ENCODE peak calls at places on chromosomes 1 and 21, in ten cellular contexts. I is SW480, P is RPMI7951, T is fibroblast of the aortic adventitia, M is psoas muscle, R is AG09309, Y is myocyte, F is DMS79, L is left lung, X is pons. C is an unnamed sample.

GRCh38 chr1:41751804-41752513 is 166.8 kb downstream of the HIVEP3 start:
- DNase-seq in I (no peak), P (peak; percentile 91), T (no peak), M (no peak), R (no peak), Y (no peak), F (no peak), L (no peak), X (peak; percentile 77), C (peak; percentile 83)

GRCh38 chr21:16522512-16522911 is 792.7 kb downstream of the USP25 start:
- DNase-seq in I (no peak), P (no peak), T (peak; percentile 63), M (no peak), R (no peak), Y (no peak), F (no peak), L (no peak), X (no peak), C (no peak)

GRCh38 chr1:210373878-210374599 is 45.3 kb downstream of the HHAT start:
- DNase-seq in I (peak; percentile 92), P (peak; percentile 98), T (peak; percentile 71), M (no peak), R (peak; percentile 85), Y (peak; percentile 84), F (no peak), L (no peak), X (peak; percentile 21), C (peak; percentile 99)

GRCh38 chr1:19081218-19081893 is 124.9 kb upstream of the IFFO2 start:
- DNase-seq in I (peak; percentile 14), P (peak; percentile 78), T (peak; percentile 80), M (peak; percentile 54), R (no peak), Y (no peak), F (no peak), L (peak; percentile 69), X (no peak), C (peak; percentile 79)

GRCh38 chr1:200040516-200041138 is 13.1 kb downstream of the NR5A2 start:
- DNase-seq in I (peak; percentile 59), P (no peak), T (no peak), M (no peak), R (no peak), Y (no peak), F (no peak), L (no peak), X (no peak), C (no peak)

GRCh38 chr1:208570362-208570761 is 326.2 kb upstream of the PLXNA2 start:
- DNase-seq in I (no peak), P (no peak), T (no peak), M (no peak), R (no peak), Y (no peak), F (no peak), L (no peak), X (no peak), C (no peak)

GRCh38 chr1:87291107-87291506 is 37.6 kb upstream of the LMO4 start:
- DNase-seq in I (no peak), P (peak; percentile 19), T (peak; percentile 43), M (no peak), R (peak; percentile 35), Y (peak; percentile 13), F (no peak), L (no peak), X (no peak), C (no peak)

GRCh38 chr1:10056599-10056987 is 23.8 kb downstream of the UBE4B start:
- DNase-seq in I (no peak), P (no peak), T (no peak), M (no peak), R (no peak), Y (no peak), F (no peak), L (no peak), X (no peak), C (no peak)

GRCh38 chr1:39080884-39081265 is 54.7 kb downstream of the NDUFS5 start:
- DNase-seq in I (no peak), P (no peak), T (no peak), M (no peak), R (no peak), Y (no peak), F (no peak), L (no peak), X (no peak), C (no peak)

GRCh38 chr1:44519035-44519676 is 114.1 kb downstream of the RNF220 start:
- DNase-seq in I (no peak), P (no peak), T (no peak), M (no peak), R (no peak), Y (no peak), F (no peak), L (no peak), X (peak; percentile 90), C (no peak)

GRCh38 chr1:61083799-61084385 is 1.5 kb downstream of the NFIA start:
- DNase-seq in I (peak; percentile 6), P (no peak), T (peak; percentile 67), M (no peak), R (no peak), Y (no peak), F (no peak), L (no peak), X (peak; percentile 72), C (no peak)

GRCh38 chr1:4105300-4105880 is 205.3 kb upstream of the C1orf174 start:
- DNase-seq in I (no peak), P (no peak), T (no peak), M (peak; percentile 34), R (no peak), Y (no peak), F (no peak), L (no peak), X (no peak), C (no peak)

GRCh38 chr1:222087207-222087920 is 345.5 kb upstream of the DUSP10 start:
- DNase-seq in I (no peak), P (no peak), T (peak; percentile 47), M (no peak), R (no peak), Y (no peak), F (no peak), L (no peak), X (no peak), C (no peak)

GRCh38 chr1:219317762-219318353 is 144.2 kb downstream of the LYPLAL1 start:
- DNase-seq in I (no peak), P (peak; percentile 15), T (no peak), M (no peak), R (no peak), Y (no peak), F (no peak), L (no peak), X (no peak), C (no peak)

GRCh38 chr1:204017032-204017431 is 55.9 kb upstream of the SOX13 start:
- DNase-seq in I (no peak), P (no peak), T (no peak), M (no peak), R (no peak), Y (no peak), F (no peak), L (no peak), X (no peak), C (no peak)

GRCh38 chr1:179637211-179637860 is 45.7 kb downstream of the TDRD5 start:
- DNase-seq in I (no peak), P (no peak), T (no peak), M (no peak), R (no peak), Y (no peak), F (no peak), L (no peak), X (no peak), C (no peak)

GRCh38 chr1:23178931-23179330 is 10.3 kb upstream of the LUZP1 start:
- DNase-seq in I (no peak), P (no peak), T (peak; percentile 43), M (no peak), R (no peak), Y (no peak), F (no peak), L (no peak), X (no peak), C (no peak)

GRCh38 chr1:3372317-3372716 is 82.1 kb upstream of the ARHGEF16 start:
- DNase-seq in I (no peak), P (peak; percentile 76), T (no peak), M (no peak), R (no peak), Y (no peak), F (no peak), L (no peak), X (no peak), C (no peak)

GRCh38 chr1:7319196-7319595 is 451.9 kb upstream of the VAMP3 start:
- DNase-seq in I (no peak), P (no peak), T (no peak), M (no peak), R (no peak), Y (no peak), F (no peak), L (no peak), X (no peak), C (no peak)

GRCh38 chr1:106055900-106056299 is 1000.6 kb upstream of the PRMT6 start:
- DNase-seq in I (no peak), P (no peak), T (no peak), M (no peak), R (no peak), Y (no peak), F (no peak), L (no peak), X (peak; percentile 5), C (no peak)

GRCh38 chr1:211638723-211639122 is 36.7 kb downstream of the NEK2 start:
- DNase-seq in I (no peak), P (peak; percentile 37), T (no peak), M (no peak), R (no peak), Y (no peak), F (no peak), L (no peak), X (no peak), C (no peak)

GRCh38 chr1:148385371-148386030 is 97.6 kb downstream of the PPIAL4G start:
- DNase-seq in I (no peak), P (no peak), T (no peak), M (no peak), R (no peak), Y (no peak), F (no peak), L (no peak), X (no peak), C (no peak)

C was measured in A172.